ENCODE peak calls at places on chromosomes 11 and 22, in six cellular contexts. One of them, this sample, is unnamed.

GRCh38 chr11:126391970-126392637 is 36.6 kb downstream of the ST3GAL4 start:
- DNase-seq in stimulated activated CD4-positive, alpha-beta T cell treated with anti-CD3 and anti-CD28 coated beads, Interleukin-1b, Interleukin-23, amount 100 ng/mL, for 48 hours: no peak
- DNase-seq in H7: peak
- DNase-seq in IMR-90: no peak
- DNase-seq in EL: no peak
- DNase-seq in HFFc6: no peak
- DNase-seq in this sample: no peak

GRCh38 chr11:26983645-26984044 is 10.3 kb upstream of the FIBIN start:
- DNase-seq in IMR-90: no peak
- DNase-seq in HFFc6: no peak
- DNase-seq in EL: no peak
- DNase-seq in stimulated activated CD4-positive, alpha-beta T cell treated with anti-CD3 and anti-CD28 coated beads, Interleukin-1b, Interleukin-23, amount 100 ng/mL, for 48 hours: no peak
- DNase-seq in H7: no peak
- DNase-seq in this sample: no peak

GRCh38 chr11:74443071-74443864 is 24.1 kb downstream of the KCNE3 start:
- DNase-seq in HFFc6: no peak
- DNase-seq in IMR-90: peak
- DNase-seq in EL: no peak
- DNase-seq in H7: no peak
- DNase-seq in stimulated activated CD4-positive, alpha-beta T cell treated with anti-CD3 and anti-CD28 coated beads, Interleukin-1b, Interleukin-23, amount 100 ng/mL, for 48 hours: no peak
- DNase-seq in this sample: no peak

GRCh38 chr11:114172055-114172861 is 112.7 kb downstream of the ZBTB16 start:
- DNase-seq in IMR-90: no peak
- DNase-seq in H7: no peak
- DNase-seq in stimulated activated CD4-positive, alpha-beta T cell treated with anti-CD3 and anti-CD28 coated beads, Interleukin-1b, Interleukin-23, amount 100 ng/mL, for 48 hours: no peak
- DNase-seq in HFFc6: no peak
- DNase-seq in EL: no peak
- DNase-seq in this sample: no peak

GRCh38 chr22:20128902-20129746 is 2.5 kb upstream of the ZDHHC8 start:
- DNase-seq in EL: peak
- DNase-seq in stimulated activated CD4-positive, alpha-beta T cell treated with anti-CD3 and anti-CD28 coated beads, Interleukin-1b, Interleukin-23, amount 100 ng/mL, for 48 hours: peak
- DNase-seq in HFFc6: peak
- DNase-seq in H7: peak
- DNase-seq in IMR-90: peak
- DNase-seq in this sample: peak

GRCh38 chr22:29780781-29781676 is 13.9 kb downstream of the UQCR10 start:
- DNase-seq in stimulated activated CD4-positive, alpha-beta T cell treated with anti-CD3 and anti-CD28 coated beads, Interleukin-1b, Interleukin-23, amount 100 ng/mL, for 48 hours: no peak
- DNase-seq in HFFc6: peak
- DNase-seq in EL: peak
- DNase-seq in H7: peak
- DNase-seq in IMR-90: peak
- DNase-seq in this sample: peak

GRCh38 chr22:31086703-31087330 is 5.7 kb downstream of the SMTN start:
- DNase-seq in HFFc6: no peak
- DNase-seq in H7: peak
- DNase-seq in stimulated activated CD4-positive, alpha-beta T cell treated with anti-CD3 and anti-CD28 coated beads, Interleukin-1b, Interleukin-23, amount 100 ng/mL, for 48 hours: no peak
- DNase-seq in EL: no peak
- DNase-seq in IMR-90: no peak
- DNase-seq in this sample: no peak

GRCh38 chr11:45896392-45897068 is 10.5 kb downstream of the FREY1 start:
- DNase-seq in EL: no peak
- DNase-seq in stimulated activated CD4-positive, alpha-beta T cell treated with anti-CD3 and anti-CD28 coated beads, Interleukin-1b, Interleukin-23, amount 100 ng/mL, for 48 hours: no peak
- DNase-seq in H7: peak
- DNase-seq in IMR-90: no peak
- DNase-seq in HFFc6: no peak
- DNase-seq in this sample: no peak

GRCh38 chr11:73995247-73995646 is 12.6 kb upstream of the UCP2 start:
- DNase-seq in EL: no peak
- DNase-seq in IMR-90: peak
- DNase-seq in stimulated activated CD4-positive, alpha-beta T cell treated with anti-CD3 and anti-CD28 coated beads, Interleukin-1b, Interleukin-23, amount 100 ng/mL, for 48 hours: no peak
- DNase-seq in HFFc6: peak
- DNase-seq in H7: no peak
- DNase-seq in this sample: peak

GRCh38 chr11:62394825-62395538 is 23.9 kb upstream of the SCGB1A1 start:
- DNase-seq in HFFc6: peak
- DNase-seq in stimulated activated CD4-positive, alpha-beta T cell treated with anti-CD3 and anti-CD28 coated beads, Interleukin-1b, Interleukin-23, amount 100 ng/mL, for 48 hours: peak
- DNase-seq in EL: peak
- DNase-seq in IMR-90: peak
- DNase-seq in H7: peak
- DNase-seq in this sample: peak

GRCh38 chr22:46574993-46575914 is 37.8 kb upstream of the CELSR1 start:
- DNase-seq in HFFc6: no peak
- DNase-seq in EL: no peak
- DNase-seq in stimulated activated CD4-positive, alpha-beta T cell treated with anti-CD3 and anti-CD28 coated beads, Interleukin-1b, Interleukin-23, amount 100 ng/mL, for 48 hours: no peak
- DNase-seq in IMR-90: no peak
- DNase-seq in H7: peak
- DNase-seq in this sample: peak

GRCh38 chr11:91047882-91048281 is 825.0 kb upstream of the CHORDC1 start:
- DNase-seq in HFFc6: no peak
- DNase-seq in H7: no peak
- DNase-seq in IMR-90: no peak
- DNase-seq in EL: no peak
- DNase-seq in stimulated activated CD4-positive, alpha-beta T cell treated with anti-CD3 and anti-CD28 coated beads, Interleukin-1b, Interleukin-23, amount 100 ng/mL, for 48 hours: no peak
- DNase-seq in this sample: no peak

GRCh38 chr22:27647540-27647939 is 154.0 kb downstream of the MN1 start:
- DNase-seq in stimulated activated CD4-positive, alpha-beta T cell treated with anti-CD3 and anti-CD28 coated beads, Interleukin-1b, Interleukin-23, amount 100 ng/mL, for 48 hours: no peak
- DNase-seq in H7: peak
- DNase-seq in IMR-90: no peak
- DNase-seq in EL: no peak
- DNase-seq in HFFc6: no peak
- DNase-seq in this sample: no peak

This sample was measured in mesenchymal stem cell.